ENCODE peak calls at places on chromosomes 3 and 15, in four cellular contexts. One of them, this sample, is unnamed.
A peak's percentile ranks its signal among the peaks of the same experiment; 100 is the strongest.

GRCh38 chr15:46312133-46312740 is 677.4 kb downstream of the SQOR start:
- DNase-seq in HepG2: peak; percentile 51
- DNase-seq in GM12878: peak; percentile 11
- DNase-seq in HCT116: peak; percentile 8
- DNase-seq in this sample: peak; percentile 54

GRCh38 chr15:75861750-75862402 is 18.6 kb downstream of the UBE2Q2 start:
- DNase-seq in HepG2: no peak
- DNase-seq in HCT116: no peak
- DNase-seq in GM12878: no peak
- DNase-seq in this sample: no peak

GRCh38 chr15:79071901-79072300 is 18.7 kb downstream of the RASGRF1 start:
- DNase-seq in GM12878: no peak
- DNase-seq in HepG2: no peak
- DNase-seq in HCT116: no peak
- DNase-seq in this sample: no peak

GRCh38 chr3:188470508-188471130 is 316.7 kb downstream of the LPP start:
- DNase-seq in HCT116: no peak
- DNase-seq in HepG2: no peak
- DNase-seq in GM12878: no peak
- DNase-seq in this sample: no peak

GRCh38 chr15:72411544-72411943 is 13.4 kb downstream of the TMEM202 start:
- DNase-seq in HCT116: no peak
- DNase-seq in GM12878: no peak
- DNase-seq in HepG2: no peak
- DNase-seq in this sample: no peak

GRCh38 chr3:150607267-150608065 is 4.3 kb downstream of the SELENOT start:
- DNase-seq in GM12878: no peak
- DNase-seq in HepG2: peak; percentile 38
- DNase-seq in HCT116: no peak
- DNase-seq in this sample: no peak

GRCh38 chr15:75134748-75135147 is 66.9 kb upstream of the C15orf39 start:
- DNase-seq in HepG2: no peak
- DNase-seq in HCT116: no peak
- DNase-seq in GM12878: no peak
- DNase-seq in this sample: no peak

GRCh38 chr3:126913524-126913923 is 69.4 kb upstream of the PLXNA1 start:
- DNase-seq in HepG2: no peak
- DNase-seq in GM12878: no peak
- DNase-seq in HCT116: peak; percentile 26
- DNase-seq in this sample: no peak

GRCh38 chr3:77506384-77506783 is 466.5 kb downstream of the ROBO2 start:
- DNase-seq in HCT116: no peak
- DNase-seq in HepG2: no peak
- DNase-seq in GM12878: no peak
- DNase-seq in this sample: no peak

GRCh38 chr3:32257042-32257441 is 18.6 kb downstream of the CMTM8 start:
- DNase-seq in HCT116: no peak
- DNase-seq in HepG2: no peak
- DNase-seq in GM12878: no peak
- DNase-seq in this sample: no peak

GRCh38 chr3:129794319-129795201 is 99.0 kb downstream of the TMCC1 start:
- DNase-seq in HCT116: peak; percentile 88
- DNase-seq in HepG2: peak; percentile 22
- DNase-seq in GM12878: no peak
- DNase-seq in this sample: peak; percentile 63

DNA sequence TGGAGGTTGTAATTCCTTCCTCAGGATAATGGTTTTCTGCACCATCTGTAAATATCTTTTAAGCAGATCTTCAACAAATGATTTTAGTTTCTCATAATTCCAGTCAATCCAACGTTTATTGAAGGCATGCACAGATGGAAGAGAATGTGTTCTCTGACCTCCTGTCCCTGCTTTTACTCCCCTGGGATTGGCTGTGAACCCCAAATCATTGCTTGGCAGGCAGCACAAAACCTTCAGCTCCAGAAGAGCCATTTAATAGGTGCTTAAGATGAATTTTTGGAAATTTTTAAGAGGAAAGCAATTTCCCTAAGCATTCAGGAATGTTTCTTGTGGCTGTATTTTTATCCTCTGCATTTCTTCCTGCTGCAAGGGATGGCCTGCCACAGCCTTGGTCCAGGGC is 25.5 kb upstream of the THSD4 start:
- DNase-seq in HCT116: no peak
- DNase-seq in HepG2: no peak
- DNase-seq in GM12878: no peak
- DNase-seq in this sample: no peak
- TF ChIP-seq ZNF274 in HCT116: no peak
- TF ChIP-seq ZNF274 in HepG2: no peak
- TF ChIP-seq ZNF274 in GM12878: no peak
- TF ChIP-seq ZNF274 in this sample: no peak

GRCh38 chr15:31440754-31441298 is 114.2 kb downstream of the KLF13 start:
- DNase-seq in HepG2: no peak
- DNase-seq in HCT116: no peak
- DNase-seq in GM12878: no peak
- DNase-seq in this sample: no peak
- H3K9ac ChIP-seq in HepG2: no peak overlapping the region
- H3K9ac ChIP-seq in HCT116: no peak overlapping the region
- H3K9ac ChIP-seq in GM12878: peak overlapping the region; percentile 1
- H3K9ac ChIP-seq in this sample: peak overlapping the region; percentile 59

DNA sequence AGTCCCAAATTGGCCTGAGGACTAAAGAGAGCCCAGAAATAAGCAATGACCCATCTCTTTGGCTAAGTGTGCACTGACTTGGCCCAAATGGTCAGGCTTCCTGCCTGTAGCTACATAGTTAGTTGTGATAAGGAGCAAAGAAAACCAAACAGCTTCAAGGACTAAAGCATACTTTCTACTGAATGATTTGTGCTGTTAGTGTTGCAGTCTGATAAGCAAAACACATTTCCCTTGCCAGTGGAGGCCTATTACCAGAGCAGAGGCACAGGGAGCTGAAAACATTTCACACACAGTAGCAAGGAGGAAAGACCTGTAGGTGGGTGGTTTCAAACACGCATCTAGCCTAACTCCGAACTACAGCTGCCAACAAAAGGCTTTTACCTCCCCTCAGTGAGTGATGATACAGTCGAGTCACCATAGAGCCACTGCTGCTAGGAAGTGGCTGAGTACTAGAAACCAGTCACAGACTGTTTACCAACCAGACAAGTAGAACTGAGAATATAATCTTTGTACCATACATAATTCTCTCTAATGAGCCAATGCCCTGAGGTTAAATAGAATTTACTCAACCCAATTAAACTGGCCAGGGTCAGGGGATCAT is 222.3 kb upstream of the THBS1 start:
- DNase-seq in GM12878: no peak
- DNase-seq in HCT116: no peak
- DNase-seq in HepG2: peak; percentile 18
- DNase-seq in this sample: no peak
- TF ChIP-seq ZNF274 in GM12878: no peak
- TF ChIP-seq ZNF274 in HCT116: no peak
- TF ChIP-seq ZNF274 in HepG2: no peak
- TF ChIP-seq ZNF274 in this sample: no peak

GRCh38 chr3:123693584-123693983 is 108.7 kb upstream of the HACD2 start:
- DNase-seq in HCT116: no peak
- DNase-seq in GM12878: no peak
- DNase-seq in HepG2: no peak
- DNase-seq in this sample: no peak
- H3K9ac ChIP-seq in HCT116: no peak overlapping the region
- H3K9ac ChIP-seq in GM12878: no peak overlapping the region
- H3K9ac ChIP-seq in HepG2: no peak overlapping the region
- H3K9ac ChIP-seq in this sample: no peak overlapping the region

GRCh38 chr15:65791335-65792129 is 561 bp downstream of the DENND4A start:
- DNase-seq in GM12878: no peak
- DNase-seq in HepG2: peak; percentile 65
- DNase-seq in HCT116: no peak
- DNase-seq in this sample: peak; percentile 33
- TF ChIP-seq ZNF274 in GM12878: no peak
- TF ChIP-seq ZNF274 in HepG2: peak; percentile 39
- TF ChIP-seq ZNF274 in HCT116: no peak
- TF ChIP-seq ZNF274 in this sample: no peak

GRCh38 chr15:47717036-47717611 is at the start of gene SEMA6D:
- DNase-seq in HCT116: no peak
- DNase-seq in GM12878: no peak
- DNase-seq in HepG2: peak; percentile 4
- DNase-seq in this sample: no peak

GRCh38 chr15:47715856-47716445 is 1.4 kb upstream of the SEMA6D start:
- DNase-seq in HepG2: no peak
- DNase-seq in HCT116: no peak
- DNase-seq in GM12878: no peak
- DNase-seq in this sample: no peak

GRCh38 chr15:47718474-47719440 is 1.5 kb downstream of the SEMA6D start:
- DNase-seq in GM12878: no peak
- DNase-seq in HCT116: no peak
- DNase-seq in HepG2: no peak
- DNase-seq in this sample: no peak

GRCh38 chr15:47720555-47720954 is 3.2 kb downstream of the SEMA6D start:
- DNase-seq in HCT116: no peak
- DNase-seq in HepG2: no peak
- DNase-seq in GM12878: no peak
- DNase-seq in this sample: no peak

GRCh38 chr15:47719730-47720129 is 2.4 kb downstream of the SEMA6D start:
- DNase-seq in HCT116: no peak
- DNase-seq in GM12878: no peak
- DNase-seq in HepG2: no peak
- DNase-seq in this sample: no peak
- H3K9ac ChIP-seq in HCT116: no peak overlapping the region
- H3K9ac ChIP-seq in GM12878: no peak overlapping the region
- H3K9ac ChIP-seq in HepG2: no peak overlapping the region
- H3K9ac ChIP-seq in this sample: no peak overlapping the region